ENCODE peak calls at places on chromosome 9, in nine cellular contexts. Q, A, W, Y, I, O, E, H and J are unnamed samples.

GRCh38 chr9:13919386-13919785 is 394.6 kb downstream of the NFIB start:
- DNase-seq in Q (no peak), A (no peak), W (no peak), Y (no peak), I (no peak), O (no peak), E (no peak), H (no peak), J (no peak)

GRCh38 chr9:38178282-38178681 is 109.3 kb upstream of the SHB start:
- DNase-seq in Q (no peak), A (no peak), W (peak; percentile 15), Y (no peak), I (no peak), O (no peak), E (no peak), H (no peak), J (no peak)

GRCh38 chr9:135409286-135410200 is 70.0 kb upstream of the PPP1R26 start:
- DNase-seq in Q (no peak), A (no peak), W (no peak), Y (no peak), I (no peak), O (no peak), E (no peak), H (no peak), J (no peak)

GRCh38 chr9:82037126-82037525 is 48.6 kb downstream of the SPATA31D1 start:
- DNase-seq in Q (no peak), A (no peak), W (no peak), Y (no peak), I (no peak), O (no peak), E (no peak), H (no peak), J (no peak)

GRCh38 chr9:35981704-35982103 is 23.8 kb upstream of the OR2S2 start:
- DNase-seq in Q (no peak), A (no peak), W (no peak), Y (no peak), I (no peak), O (no peak), E (no peak), H (no peak), J (no peak)

GRCh38 chr9:34651286-34651685 is 699 bp upstream of the IL11RA start:
- DNase-seq in Q (peak; percentile 47), A (peak; percentile 71), W (no peak), Y (peak; percentile 55), I (no peak), O (peak; percentile 54), E (no peak), H (no peak), J (no peak)

GRCh38 chr9:94554439-94555331 is at the start of gene PCAT7:
- DNase-seq in Q (peak; percentile 84), A (peak; percentile 90), W (peak; percentile 36), Y (peak; percentile 22), I (peak; percentile 92), O (no peak), E (peak; percentile 88), H (peak; percentile 78), J (peak; percentile 66)

GRCh38 chr9:2324742-2325141 is 296.8 kb upstream of the VLDLR start:
- DNase-seq in Q (no peak), A (no peak), W (no peak), Y (no peak), I (no peak), O (no peak), E (no peak), H (no peak), J (no peak)

GRCh38 chr9:99690573-99690972 is 131.1 kb upstream of the NR4A3 start:
- DNase-seq in Q (no peak), A (no peak), W (no peak), Y (no peak), I (no peak), O (no peak), E (no peak), H (no peak), J (no peak)

GRCh38 chr9:79663299-79663698 is 91.5 kb downstream of the TLE4 start:
- DNase-seq in Q (no peak), A (no peak), W (no peak), Y (no peak), I (no peak), O (no peak), E (no peak), H (no peak), J (no peak)

GRCh38 chr9:112421771-112422222 is 41.9 kb downstream of the HSDL2 start:
- DNase-seq in Q (no peak), A (no peak), W (no peak), Y (no peak), I (peak; percentile 17), O (peak; percentile 48), E (no peak), H (no peak), J (no peak)

GRCh38 chr9:127722055-127722454 is 6.2 kb downstream of the TTC16 start:
- DNase-seq in Q (no peak), A (no peak), W (no peak), Y (no peak), I (no peak), O (no peak), E (no peak), H (no peak), J (no peak)
- TF ChIP-seq POLR2A in Q (no peak), A (no peak), W (no peak), Y (no peak), I (no peak), O (no peak), E (no peak), H (no peak), J (no peak)

GRCh38 chr9:72915659-72916058 is 37.2 kb downstream of the ALDH1A1 start:
- DNase-seq in Q (no peak), A (no peak), W (no peak), Y (no peak), I (no peak), O (no peak), E (no peak), H (no peak), J (no peak)
- TF ChIP-seq POLR2A in Q (no peak), A (no peak), W (no peak), Y (no peak), I (no peak), O (no peak), E (no peak), H (no peak), J (no peak)

GRCh38 chr9:131273791-131274673 is 2.3 kb downstream of the FAM78A start:
- DNase-seq in Q (no peak), A (no peak), W (no peak), Y (no peak), I (peak; percentile 86), O (no peak), E (no peak), H (no peak), J (no peak)

GRCh38 chr9:131271506-131271931 is 4.8 kb downstream of the FAM78A start:
- DNase-seq in Q (no peak), A (no peak), W (no peak), Y (no peak), I (peak; percentile 59), O (no peak), E (no peak), H (peak; percentile 7), J (no peak)

GRCh38 chr9:131274674-131275331 is 1.5 kb downstream of the FAM78A start:
- DNase-seq in Q (peak; percentile 65), A (no peak), W (no peak), Y (no peak), I (peak; percentile 56), O (no peak), E (no peak), H (peak; percentile 80), J (no peak)

GRCh38 chr9:131272212-131272611 is 4.1 kb downstream of the FAM78A start:
- DNase-seq in Q (no peak), A (no peak), W (no peak), Y (no peak), I (peak; percentile 51), O (no peak), E (no peak), H (no peak), J (no peak)

GRCh38 chr9:131273146-131273545 is 3.2 kb downstream of the FAM78A start:
- DNase-seq in Q (peak; percentile 32), A (no peak), W (no peak), Y (no peak), I (peak; percentile 89), O (no peak), E (no peak), H (no peak), J (no peak)
- TF ChIP-seq POLR2A in Q (no peak), A (no peak), W (no peak), Y (no peak), I (no peak), O (no peak), E (no peak), H (no peak), J (no peak)

GRCh38 chr9:96382839-96383164 is 709 bp downstream of the SLC35D2 start:
- DNase-seq in Q (no peak), A (no peak), W (no peak), Y (no peak), I (no peak), O (no peak), E (no peak), H (no peak), J (no peak)

GRCh38 chr9:96382175-96382574 is 1.3 kb downstream of the SLC35D2 start:
- DNase-seq in Q (no peak), A (no peak), W (no peak), Y (no peak), I (peak; percentile 11), O (peak; percentile 45), E (no peak), H (no peak), J (no peak)

GRCh38 chr9:96381696-96382095 is 1.8 kb downstream of the SLC35D2 start:
- DNase-seq in Q (no peak), A (no peak), W (no peak), Y (no peak), I (no peak), O (no peak), E (no peak), H (no peak), J (no peak)

GRCh38 chr9:96386157-96386556 is 2.6 kb upstream of the SLC35D2 start:
- DNase-seq in Q (no peak), A (no peak), W (no peak), Y (no peak), I (no peak), O (no peak), E (no peak), H (no peak), J (no peak)

DNA sequence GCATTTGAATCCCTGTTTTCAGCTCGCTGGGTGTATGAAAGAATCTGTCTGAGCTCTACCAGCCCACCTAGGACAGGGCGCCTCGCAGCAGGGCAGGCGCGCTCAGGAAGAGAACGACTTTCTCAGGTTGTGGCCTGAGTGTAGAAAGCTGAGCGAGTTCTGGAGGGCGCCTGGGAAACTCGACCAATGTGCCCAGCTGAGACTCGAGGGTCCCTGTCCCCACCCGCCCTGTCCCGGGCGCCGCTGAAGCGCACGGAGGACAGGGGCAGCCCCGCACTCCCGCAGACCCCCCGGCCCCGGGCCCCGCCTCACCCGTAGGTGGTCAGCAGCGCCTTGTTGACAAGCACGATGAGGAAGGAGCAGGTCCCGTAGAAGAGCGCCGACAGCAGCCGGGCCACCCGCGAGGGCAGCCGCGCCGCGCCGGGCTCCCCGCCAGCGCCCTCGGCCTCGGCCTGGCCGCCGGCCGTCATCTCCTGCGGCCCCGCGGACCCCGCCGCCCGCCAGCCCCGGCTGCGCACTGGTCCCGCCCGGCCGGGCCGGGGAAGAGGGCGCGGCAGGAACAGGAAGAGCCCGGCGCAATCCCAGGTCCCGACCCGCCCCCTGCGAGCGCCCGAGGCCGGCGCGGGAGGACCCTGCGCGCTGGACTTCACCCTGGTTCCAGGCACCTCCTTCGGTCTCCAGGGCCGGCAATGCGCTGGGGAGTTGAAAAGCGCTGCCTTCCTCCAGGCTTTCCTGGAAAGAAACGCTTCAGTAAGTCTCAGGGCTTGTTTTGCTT is at the start of gene SLC35D2:
- DNase-seq in Q (peak; percentile 87), A (peak; percentile 75), W (peak; percentile 29), Y (peak; percentile 64), I (no peak), O (peak; percentile 32), E (peak; percentile 64), H (peak; percentile 89), J (peak; percentile 93)
- TF ChIP-seq POLR2A in Q (peak; percentile 60), A (no peak), W (no peak), Y (no peak), I (no peak), O (no peak), E (no peak), H (peak; percentile 74), J (peak; percentile 26)